ENCODE peak calls at places on chromosomes 6 and 20, in five cellular contexts. L is left ventricle myocardium inferior, E is RWPE1, U is mammary epithelial cell, R is pancreas. Z is an unnamed sample.
A peak's percentile ranks its signal among the peaks of the same experiment; 100 is the strongest.

GRCh38 chr20:46396052-46396451 is 10.4 kb downstream of the ELMO2 start:
- DNase-seq in L (no peak), U (no peak), R (no peak), E (no peak), Z (no peak)

GRCh38 chr20:3781153-3781910 is at the start of gene SPEF1:
- DNase-seq in U (peak; percentile 88), E (peak; percentile 98), R (peak; percentile 81), L (peak; percentile 62), Z (peak; percentile 95)

GRCh38 chr6:131379951-131380350 is 193.1 kb upstream of the ARG1 start:
- DNase-seq in U (peak; percentile 56), L (no peak), R (no peak), E (no peak), Z (peak; percentile 45)

GRCh38 chr6:131761061-131761761 is 46.6 kb upstream of the ENPP1 start:
- DNase-seq in R (no peak), U (peak; percentile 20), L (no peak), E (peak; percentile 35), Z (peak; percentile 51)

GRCh38 chr20:48797275-48797825 is 30.4 kb downstream of the PREX1 start:
- DNase-seq in L (peak; percentile 49), R (no peak), E (no peak), U (no peak), Z (no peak)

GRCh38 chr20:53748821-53749402 is 155.3 kb upstream of the ZNF217 start:
- DNase-seq in U (peak; percentile 7), L (no peak), E (no peak), R (no peak), Z (peak; percentile 15)

GRCh38 chr20:10603971-10604864 is 69.6 kb downstream of the JAG1 start:
- DNase-seq in U (peak; percentile 86), L (peak; percentile 31), R (no peak), E (peak; percentile 87), Z (peak; percentile 94)

GRCh38 chr6:5672581-5673011 is 334.1 kb downstream of the NRN1 start:
- DNase-seq in E (peak; percentile 81), U (peak; percentile 88), L (no peak), R (no peak), Z (peak; percentile 74)

GRCh38 chr20:46139908-46140482 is 21.9 kb downstream of the CD40 start:
- DNase-seq in E (peak; percentile 84), R (peak; percentile 9), U (peak; percentile 80), L (no peak), Z (peak; percentile 63)

GRCh38 chr6:34315780-34316179 is 67.0 kb upstream of the SMIM29 start:
- DNase-seq in R (no peak), E (no peak), U (no peak), L (no peak), Z (no peak)

GRCh38 chr6:27604986-27605385 is 132.1 kb upstream of the ZNF184 start:
- DNase-seq in L (no peak), R (no peak), E (no peak), U (peak; percentile 45), Z (peak; percentile 39)

GRCh38 chr20:62143976-62144825 is 632 bp downstream of the SS18L1 start:
- DNase-seq in L (peak; percentile 66), U (peak; percentile 64), R (peak; percentile 48), E (peak; percentile 89), Z (peak; percentile 65)

GRCh38 chr6:41451515-41452163 is 94.5 kb upstream of the FOXP4 start:
- DNase-seq in U (no peak), L (no peak), R (no peak), E (no peak), Z (no peak)

GRCh38 chr6:35181933-35182612 is 31.7 kb upstream of the SCUBE3 start:
- DNase-seq in L (peak; percentile 57), U (peak; percentile 72), E (peak; percentile 78), R (no peak), Z (peak; percentile 93)

GRCh38 chr6:71545905-71546304 is 257.3 kb downstream of the OGFRL1 start:
- DNase-seq in R (no peak), L (no peak), U (no peak), E (no peak), Z (no peak)

GRCh38 chr6:82910818-82911217 is 154.8 kb downstream of the UBE3D start:
- DNase-seq in R (no peak), U (no peak), E (no peak), L (no peak), Z (no peak)

GRCh38 chr6:45626087-45626891 is 248.6 kb upstream of the SUPT3H start:
- DNase-seq in E (peak; percentile 66), R (no peak), L (no peak), U (peak; percentile 76), Z (peak; percentile 97)

GRCh38 chr20:31711416-31712111 is 11.1 kb downstream of the BCL2L1 start:
- DNase-seq in L (no peak), E (no peak), R (no peak), U (no peak), Z (no peak)

GRCh38 chr6:71888720-71889340 is 2.5 kb downstream of the RIMS1 start:
- DNase-seq in L (no peak), R (no peak), U (no peak), E (no peak), Z (no peak)

GRCh38 chr6:52263709-52264320 is 19.5 kb upstream of the IL17F start:
- DNase-seq in U (peak; percentile 33), R (peak; percentile 36), L (peak; percentile 40), E (peak; percentile 60), Z (peak; percentile 65)

GRCh38 chr6:6610031-6610591 is 21.6 kb downstream of the LY86 start:
- DNase-seq in R (no peak), E (no peak), U (no peak), L (no peak), Z (no peak)

GRCh38 chr6:41546866-41547798 is 951 bp downstream of the FOXP4 start:
- DNase-seq in L (peak; percentile 42), E (peak; percentile 19), U (peak; percentile 47), R (peak; percentile 58), Z (peak; percentile 34)

GRCh38 chr6:16352258-16352635 is 113.9 kb downstream of the GMPR start:
- DNase-seq in R (no peak), U (no peak), E (no peak), L (no peak), Z (no peak)

GRCh38 chr6:85459224-85459901 is 9.5 kb downstream of the NT5E start:
- DNase-seq in R (no peak), E (peak; percentile 32), L (no peak), U (peak; percentile 55), Z (peak; percentile 50)

GRCh38 chr6:85460951-85461805 is 11.3 kb downstream of the NT5E start:
- DNase-seq in L (no peak), U (peak; percentile 86), R (no peak), E (no peak), Z (peak; percentile 83)

GRCh38 chr6:85461806-85462185 is 11.9 kb downstream of the NT5E start:
- DNase-seq in E (no peak), U (no peak), R (no peak), L (no peak), Z (no peak)

GRCh38 chr6:85458782-85459181 is 8.9 kb downstream of the NT5E start:
- DNase-seq in L (no peak), E (no peak), R (no peak), U (no peak), Z (peak; percentile 78)

GRCh38 chr6:85460154-85460950 is 10.5 kb downstream of the NT5E start:
- DNase-seq in E (no peak), L (no peak), R (no peak), U (no peak), Z (no peak)
- TF ChIP-seq CTCF in E (no peak), L (no peak), R (no peak), U (no peak), Z (no peak)

GRCh38 chr6:815348-815738 is 122.4 kb upstream of the EXOC2 start:
- DNase-seq in E (no peak), R (no peak), L (no peak), U (no peak), Z (no peak)
- TF ChIP-seq CTCF in E (no peak), R (no peak), L (peak; percentile 23), U (no peak), Z (no peak)

DNA sequence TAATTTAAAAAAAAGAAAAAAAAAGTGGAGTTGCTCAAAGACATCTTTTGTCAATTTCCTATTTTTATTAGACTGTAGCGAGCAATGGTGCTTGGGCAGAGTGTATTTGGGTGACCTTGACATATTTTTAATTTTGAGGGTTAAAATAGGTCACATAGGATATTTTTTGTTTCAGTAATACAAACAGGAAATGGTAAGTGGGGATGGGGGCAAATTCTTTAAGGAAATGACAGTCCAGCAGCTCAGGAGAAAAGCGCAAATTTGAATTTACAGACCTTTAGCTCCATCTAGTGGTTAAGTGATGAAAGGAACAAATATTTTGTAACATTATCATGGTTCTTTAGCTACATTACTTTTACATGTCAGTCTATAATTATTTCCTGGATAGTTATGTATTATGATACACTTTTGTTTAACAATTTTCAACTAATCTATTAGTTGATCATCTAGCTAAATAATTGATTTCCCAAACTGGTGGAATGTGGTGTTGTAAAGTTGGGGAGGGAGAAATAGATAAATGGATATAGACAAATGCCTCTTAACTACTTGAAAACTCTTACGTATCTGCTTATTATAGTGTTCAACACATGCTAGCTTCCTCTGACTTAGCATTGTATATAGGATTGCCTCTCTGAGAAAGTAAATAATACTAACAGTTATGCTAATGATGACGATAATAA is 10.0 kb downstream of the CITED2 start:
- DNase-seq in E (peak; percentile 50), L (no peak), R (no peak), U (peak; percentile 27), Z (peak; percentile 53)
- TF ChIP-seq CTCF in E (peak; percentile 51), L (peak; percentile 79), R (peak; percentile 61), U (peak; percentile 53), Z (peak; percentile 66)

GRCh38 chr6:81734081-81734480 is 18.4 kb downstream of the TENT5A start:
- DNase-seq in R (no peak), U (no peak), L (no peak), E (no peak), Z (peak; percentile 26)
- TF ChIP-seq CTCF in R (no peak), U (peak; percentile 34), L (peak; percentile 18), E (no peak), Z (no peak)

GRCh38 chr6:8195040-8195713 is 92.8 kb upstream of the EEF1E1 start:
- DNase-seq in R (no peak), L (no peak), E (no peak), U (no peak), Z (no peak)
- TF ChIP-seq CTCF in R (no peak), L (no peak), E (no peak), U (peak; percentile 31), Z (peak; percentile 12)

Z was measured in MCF 10A.